ENCODE peak calls at places on chromosome 7, in eight cellular contexts. D is Peyer's patch, T is Kasumi-1, F is NCI-H510A, I is left colon, H is GM03348, Z is Right ventricle myocardium superior, Q is anterior cingulate cortex. N is an unnamed sample.

GRCh38 chr7:155363852-155364600 is 66.3 kb downstream of the INSIG1 start:
- DNase-seq in I (no peak), T (peak), Z (no peak), Q (no peak), H (no peak), D (no peak), F (no peak), N (no peak)

GRCh38 chr7:22758576-22758975 is 31.6 kb downstream of the IL6 start:
- DNase-seq in T (no peak), D (no peak), F (no peak), Q (no peak), I (no peak), Z (no peak), H (no peak), N (no peak)

GRCh38 chr7:6656413-6656812 is 19.3 kb downstream of the ZNF316 start:
- DNase-seq in D (no peak), T (no peak), I (no peak), F (no peak), Z (no peak), H (no peak), Q (no peak), N (no peak)

GRCh38 chr7:1647961-1648631 is 22.0 kb upstream of the ELFN1 start:
- DNase-seq in H (no peak), D (no peak), Q (no peak), I (no peak), Z (peak), F (no peak), T (no peak), N (no peak)

GRCh38 chr7:103148994-103149807 is at the start of gene NAPEPLD:
- DNase-seq in H (peak), I (peak), T (peak), F (peak), Z (peak), Q (peak), D (peak), N (peak)

GRCh38 chr7:21352540-21353387 is 75.1 kb upstream of the SP4 start:
- DNase-seq in Q (no peak), H (no peak), T (peak), F (no peak), I (no peak), D (no peak), Z (no peak), N (no peak)

GRCh38 chr7:152136623-152137022 is 111.1 kb downstream of the GALNT11 start:
- DNase-seq in Z (no peak), T (no peak), H (no peak), I (no peak), D (no peak), Q (no peak), F (no peak), N (no peak)

GRCh38 chr7:101688183-101688831 is 59.2 kb upstream of the MYL10 start:
- DNase-seq in F (no peak), H (peak), Q (peak), I (peak), D (peak), T (peak), Z (peak), N (peak)

GRCh38 chr7:133082390-133082766 is 488 bp upstream of the CHCHD3 start:
- DNase-seq in F (no peak), H (no peak), Z (no peak), Q (no peak), T (no peak), D (no peak), I (no peak), N (no peak)

GRCh38 chr7:94580601-94581000 is 71.0 kb downstream of the CASD1 start:
- DNase-seq in F (no peak), D (no peak), Q (no peak), T (no peak), H (peak), I (no peak), Z (no peak), N (no peak)

GRCh38 chr7:99407849-99408346 is 499 bp downstream of the PDAP1 start:
- DNase-seq in I (peak), T (peak), Q (peak), F (no peak), D (no peak), H (peak), Z (peak), N (peak)

GRCh38 chr7:2909471-2910039 is 65.4 kb upstream of the GNA12 start:
- DNase-seq in T (no peak), Z (no peak), D (no peak), I (no peak), F (no peak), Q (no peak), H (no peak), N (no peak)

GRCh38 chr7:104482362-104483042 is 154.1 kb downstream of the LHFPL3 start:
- DNase-seq in I (peak), H (no peak), T (no peak), D (no peak), Z (no peak), F (peak), Q (no peak), N (peak)

GRCh38 chr7:16847381-16847860 is 34.4 kb downstream of the AGR3 start:
- DNase-seq in F (peak), Z (no peak), Q (no peak), T (no peak), I (peak), H (no peak), D (no peak), N (peak)

GRCh38 chr7:7857143-7857583 is 111.4 kb upstream of the GLCCI1 start:
- DNase-seq in F (no peak), Z (no peak), H (no peak), D (no peak), T (peak), Q (no peak), I (no peak), N (no peak)

GRCh38 chr7:43479042-43479441 is 103.9 kb upstream of the STK17A start:
- DNase-seq in I (no peak), F (no peak), H (no peak), D (no peak), Q (no peak), T (no peak), Z (no peak), N (no peak)

GRCh38 chr7:104790440-104790839 is 223.6 kb upstream of the KMT2E start:
- DNase-seq in D (no peak), F (no peak), T (no peak), I (no peak), H (no peak), Q (no peak), Z (no peak), N (no peak)

GRCh38 chr7:17654940-17655339 is 285.4 kb downstream of the SNX13 start:
- DNase-seq in H (no peak), T (no peak), Z (no peak), I (no peak), F (no peak), D (no peak), Q (no peak), N (no peak)

GRCh38 chr7:3267928-3268690 is 32.9 kb upstream of the SDK1 start:
- DNase-seq in Q (no peak), D (no peak), F (no peak), H (no peak), I (no peak), T (no peak), Z (no peak), N (no peak)

GRCh38 chr7:26964409-26964808 is 100.0 kb upstream of the SKAP2 start:
- DNase-seq in D (no peak), F (no peak), H (no peak), Q (no peak), Z (no peak), T (peak), I (no peak), N (no peak)

GRCh38 chr7:98872328-98872924 is 2.6 kb upstream of the TMEM130 start:
- DNase-seq in Z (no peak), H (no peak), I (no peak), F (no peak), Q (no peak), D (no peak), T (peak), N (no peak)

GRCh38 chr7:2573747-2574146 is 15.0 kb downstream of the IQCE start:
- DNase-seq in T (no peak), D (no peak), H (no peak), F (no peak), Q (no peak), I (no peak), Z (no peak), N (no peak)

GRCh38 chr7:151549083-151549482 is 29.4 kb upstream of the RHEB start:
- DNase-seq in I (no peak), T (no peak), F (no peak), Z (no peak), Q (no peak), H (no peak), D (no peak), N (no peak)

GRCh38 chr7:40697653-40698052 is 562.8 kb downstream of the SUGCT start:
- DNase-seq in D (no peak), H (no peak), Q (no peak), Z (no peak), F (no peak), T (no peak), I (no peak), N (no peak)

GRCh38 chr7:16667355-16667754 is 21.4 kb downstream of the BZW2 start:
- DNase-seq in Z (no peak), H (no peak), D (no peak), F (no peak), Q (no peak), T (no peak), I (no peak), N (no peak)

GRCh38 chr7:48041665-48041995 is 6.3 kb downstream of the C7orf57 start:
- DNase-seq in D (no peak), F (no peak), Z (no peak), H (peak), Q (no peak), I (no peak), T (no peak), N (no peak)

GRCh38 chr7:17466201-17466600 is 167.7 kb downstream of the AHR start:
- DNase-seq in D (no peak), T (peak), I (no peak), F (no peak), Z (no peak), Q (no peak), H (no peak), N (no peak)